ENCODE peak calls at places on chromosomes 2 and 18, in four cellular contexts. W is HEK293T, Q is HepG2, T is K562. Z is an unnamed sample.

GRCh38 chr2:27920148-27920885 is 29.8 kb downstream of the BABAM2 start:
- DNase-seq in Q (peak), T (no peak), W (no peak), Z (no peak)

GRCh38 chr2:60414731-60415130 is 138.7 kb downstream of the BCL11A start:
- DNase-seq in W (no peak), T (no peak), Q (no peak), Z (no peak)

GRCh38 chr2:73952499-73953446 is 26.1 kb downstream of the DGUOK start:
- DNase-seq in W (no peak), T (no peak), Q (no peak), Z (no peak)

GRCh38 chr2:186570587-186570986 is 19.3 kb upstream of the ITGAV start:
- DNase-seq in W (no peak), Q (peak), T (no peak), Z (no peak)

GRCh38 chr2:131148426-131148825 is 43.3 kb downstream of the PLEKHB2 start:
- DNase-seq in W (no peak), Q (no peak), T (no peak), Z (no peak)

GRCh38 chr2:145032791-145033190 is 512.9 kb upstream of the ZEB2 start:
- DNase-seq in Q (no peak), T (no peak), W (no peak), Z (no peak)

GRCh38 chr2:108412995-108413726 is 35.4 kb downstream of the SULT1C4 start:
- DNase-seq in Q (peak), T (no peak), W (no peak), Z (no peak)

GRCh38 chr2:167183916-167184315 is 295.6 kb downstream of the XIRP2 start:
- DNase-seq in T (no peak), Q (no peak), W (no peak), Z (no peak)

GRCh38 chr2:189997016-189997415 is 65.5 kb downstream of the MSTN start:
- DNase-seq in W (no peak), T (no peak), Q (no peak), Z (no peak)

GRCh38 chr2:220034356-220035121 is 407.1 kb downstream of the SLC4A3 start:
- DNase-seq in W (no peak), Q (no peak), T (no peak), Z (no peak)

GRCh38 chr2:60958800-60959199 is 58.7 kb upstream of the PEX13 start:
- DNase-seq in Q (no peak), T (no peak), W (no peak), Z (no peak)

GRCh38 chr2:38201784-38202183 is 125.8 kb upstream of the CYP1B1 start:
- DNase-seq in W (no peak), T (no peak), Q (no peak), Z (no peak)

GRCh38 chr2:29042581-29043075 is 31.7 kb downstream of the PCARE start:
- DNase-seq in Q (no peak), W (no peak), T (no peak), Z (no peak)

GRCh38 chr2:173803344-173803893 is 161.8 kb downstream of the SP3 start:
- DNase-seq in W (peak), Q (no peak), T (no peak), Z (no peak)

GRCh38 chr18:35811896-35812295 is 160.6 kb upstream of the RMP24 start:
- DNase-seq in T (no peak), Q (no peak), W (no peak), Z (no peak)

GRCh38 chr2:234137400-234138014 is 87.0 kb downstream of the SPP2 start:
- DNase-seq in Q (no peak), T (no peak), W (no peak), Z (no peak)

GRCh38 chr2:71779306-71779855 is 326.0 kb downstream of the DYSF start:
- DNase-seq in T (no peak), W (no peak), Q (no peak), Z (no peak)

GRCh38 chr18:4004176-4004829 is 450.8 kb downstream of the DLGAP1 start:
- DNase-seq in W (no peak), Q (no peak), T (no peak), Z (no peak)

GRCh38 chr2:28327963-28328922 is 64.4 kb upstream of the FOSL2 start:
- DNase-seq in Q (no peak), T (no peak), W (no peak), Z (no peak)

GRCh38 chr2:95310651-95311050 is 13.5 kb downstream of the KCNIP3 start:
- DNase-seq in T (no peak), Q (no peak), W (no peak), Z (no peak)

DNA sequence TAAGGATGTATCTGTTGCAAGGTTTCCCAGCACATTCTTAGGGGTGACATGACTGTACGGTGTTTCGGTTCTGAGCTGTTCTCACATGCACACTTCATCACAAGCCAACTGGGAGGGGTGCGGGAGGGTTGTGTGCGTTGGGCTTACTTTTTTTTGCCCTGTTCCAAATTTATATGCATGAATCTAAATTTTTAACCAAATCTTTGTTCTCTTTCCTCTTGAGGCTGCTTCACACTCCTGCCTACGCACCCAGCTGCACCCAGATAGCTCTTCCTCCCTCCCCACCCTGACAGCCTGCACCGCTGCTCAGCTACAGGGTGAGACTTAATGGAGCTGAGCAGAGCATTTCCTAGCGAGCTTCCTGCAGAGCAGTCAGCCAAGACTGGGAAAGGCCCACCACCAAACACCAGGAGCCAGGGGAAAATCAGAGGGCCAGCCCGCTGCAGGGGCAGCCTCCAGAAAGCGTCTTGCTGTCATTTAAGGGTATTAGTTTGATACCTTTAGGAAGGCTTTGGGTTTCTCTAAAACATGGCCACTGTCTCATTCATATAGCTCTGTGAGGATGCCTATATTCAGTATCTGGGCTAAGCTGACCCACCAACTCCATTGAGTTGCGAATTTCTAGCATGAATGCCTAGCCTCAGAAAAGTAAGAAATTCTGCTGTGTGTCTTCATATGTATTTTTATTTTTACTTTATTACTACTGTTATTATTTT is 84.5 kb downstream of the POU3F3 start:
- DNase-seq in T (no peak), Q (no peak), W (no peak), Z (peak)
- TF ChIP-seq TARDBP in T (no peak), Q (no peak), W (no peak), Z (no peak)

GRCh38 chr2:112821682-112822081 is 14.9 kb downstream of the IL1B start:
- DNase-seq in Q (no peak), T (no peak), W (no peak), Z (no peak)
- TF ChIP-seq TARDBP in Q (no peak), T (no peak), W (no peak), Z (no peak)

DNA sequence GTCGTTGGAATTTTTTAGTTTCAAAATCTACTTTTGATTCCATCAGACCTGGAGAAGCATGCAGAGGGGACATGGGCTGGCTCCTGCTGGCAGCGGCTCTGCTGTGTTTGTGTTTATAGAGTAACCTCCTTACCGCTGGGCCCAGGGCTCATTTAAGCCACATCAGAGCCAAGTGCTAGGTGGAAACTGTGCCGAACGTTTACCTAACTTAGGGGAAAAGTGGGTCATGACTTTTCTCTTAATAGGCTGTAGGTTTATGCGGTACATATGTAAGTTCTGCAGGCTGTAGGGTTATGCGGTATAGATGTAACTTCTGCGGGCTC is 17.7 kb downstream of the CNDP2 start:
- DNase-seq in Q (no peak), W (no peak), T (no peak), Z (no peak)
- TF ChIP-seq TARDBP in Q (no peak), W (no peak), T (no peak), Z (no peak)

DNA sequence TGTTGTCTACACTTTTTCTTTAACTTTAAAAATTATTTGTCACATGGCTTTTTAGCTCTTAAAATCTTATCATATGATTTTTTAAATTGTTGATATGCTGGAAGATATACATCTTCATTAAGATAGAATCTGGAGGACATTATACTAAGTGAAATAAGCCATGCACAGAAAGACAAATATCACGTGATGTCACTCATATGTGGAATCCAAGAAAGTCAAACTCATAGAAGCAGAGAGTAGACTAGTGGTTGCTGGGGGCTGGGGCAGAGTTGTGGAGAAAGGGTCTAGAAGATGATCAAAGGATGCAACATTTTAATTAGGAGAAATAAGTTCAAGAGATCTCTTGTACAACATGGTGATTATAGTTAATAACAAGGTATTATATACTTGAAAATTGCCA is 280.9 kb downstream of the GULP1 start:
- DNase-seq in W (no peak), Q (no peak), T (no peak), Z (no peak)
- TF ChIP-seq TARDBP in W (no peak), Q (no peak), T (no peak), Z (no peak)

DNA sequence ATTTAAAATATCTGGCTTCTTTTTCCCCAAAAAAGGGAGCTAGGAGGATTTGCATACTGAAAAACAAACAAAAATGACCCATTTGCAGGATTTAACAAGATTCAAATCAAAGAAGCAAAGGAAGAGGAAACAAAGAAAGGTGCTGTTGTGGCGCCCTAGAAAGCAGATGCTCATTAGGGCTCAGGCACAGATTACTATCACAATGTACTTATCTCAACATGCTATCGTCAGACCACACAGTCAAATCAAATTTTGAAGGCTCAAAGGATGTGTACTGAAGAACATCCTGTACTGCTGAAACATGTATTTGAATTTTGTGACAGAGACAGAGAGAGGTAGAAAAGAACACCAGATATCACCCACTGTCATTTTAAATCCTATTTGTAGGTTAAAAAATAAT is 10.9 kb downstream of the RBMS1 start:
- DNase-seq in Q (no peak), W (no peak), T (no peak), Z (no peak)
- TF ChIP-seq TARDBP in Q (no peak), W (no peak), T (no peak), Z (no peak)

GRCh38 chr2:10303634-10304378 is 1.1 kb downstream of the HPCAL1 start:
- DNase-seq in Q (peak), W (no peak), T (peak), Z (no peak)

GRCh38 chr2:10303174-10303633 is 500 bp downstream of the HPCAL1 start:
- DNase-seq in T (no peak), W (no peak), Q (no peak), Z (no peak)

GRCh38 chr2:10300997-10301945 is 1.4 kb upstream of the HPCAL1 start:
- DNase-seq in W (no peak), Q (peak), T (no peak), Z (no peak)

GRCh38 chr2:10301946-10302478 is 692 bp upstream of the HPCAL1 start:
- DNase-seq in W (no peak), T (peak), Q (peak), Z (no peak)

GRCh38 chr2:10302479-10303173 is at the start of gene HPCAL1:
- DNase-seq in Q (peak), W (peak), T (peak), Z (peak)
- TF ChIP-seq TARDBP in Q (peak), W (no peak), T (no peak), Z (no peak)